ENCODE peak calls at places on chromosome X, in eight cellular contexts. E, O, T, M, S, G, V and D are unnamed samples.
A peak's percentile ranks its signal among the peaks of the same experiment; 100 is the strongest.

GRCh38 chrX:13093489-13094140 is 49.2 kb upstream of the FAM9C start:
- DNase-seq in E (no peak), O (no peak), T (no peak), V (no peak), G (no peak), M (no peak), S (peak; percentile 25), D (no peak)

GRCh38 chrX:11427082-11428033 is 134.1 kb downstream of the AMELX start:
- DNase-seq in E (no peak), S (no peak), M (peak; percentile 74), G (no peak), V (peak; percentile 77), O (peak; percentile 55), T (peak; percentile 69), D (no peak)

GRCh38 chrX:130552444-130553073 is 150.8 kb downstream of the RBMX2 start:
- DNase-seq in T (no peak), V (no peak), E (no peak), M (no peak), O (no peak), G (no peak), S (no peak), D (no peak)

GRCh38 chrX:50067435-50068292 is 133.1 kb downstream of the AKAP4 start:
- DNase-seq in E (peak; percentile 39), M (no peak), S (no peak), V (no peak), G (peak; percentile 47), T (no peak), O (peak; percentile 80), D (peak; percentile 18)

GRCh38 chrX:121642415-121642814 is 595.0 kb downstream of the GLUD2 start:
- DNase-seq in E (peak; percentile 47), O (no peak), V (no peak), M (no peak), T (no peak), S (no peak), G (no peak), D (peak; percentile 29)

GRCh38 chrX:48667504-48667903 is 16.1 kb upstream of the WAS start:
- DNase-seq in V (no peak), T (no peak), O (no peak), M (no peak), G (no peak), E (no peak), S (no peak), D (no peak)

GRCh38 chrX:17242470-17242869 is 132.5 kb upstream of the NHS start:
- DNase-seq in O (peak; percentile 62), S (peak; percentile 0), E (peak; percentile 54), G (peak; percentile 55), T (peak; percentile 68), V (peak; percentile 59), M (no peak), D (peak; percentile 69)

GRCh38 chrX:34873500-34874225 is 68.9 kb upstream of the FAM47B start:
- DNase-seq in S (no peak), V (no peak), E (peak; percentile 20), G (peak; percentile 36), O (peak; percentile 28), M (no peak), T (no peak), D (no peak)

GRCh38 chrX:1555370-1555769 is 18.4 kb upstream of the P2RY8 start:
- DNase-seq in E (no peak), V (no peak), M (peak; percentile 6), O (no peak), G (no peak), S (no peak), T (peak; percentile 50), D (no peak)

GRCh38 chrX:19579485-19579884 is 64.2 kb upstream of the MAP3K15 start:
- DNase-seq in G (peak; percentile 75), S (no peak), E (peak; percentile 13), T (no peak), O (no peak), M (no peak), V (no peak), D (peak; percentile 48)

DNA sequence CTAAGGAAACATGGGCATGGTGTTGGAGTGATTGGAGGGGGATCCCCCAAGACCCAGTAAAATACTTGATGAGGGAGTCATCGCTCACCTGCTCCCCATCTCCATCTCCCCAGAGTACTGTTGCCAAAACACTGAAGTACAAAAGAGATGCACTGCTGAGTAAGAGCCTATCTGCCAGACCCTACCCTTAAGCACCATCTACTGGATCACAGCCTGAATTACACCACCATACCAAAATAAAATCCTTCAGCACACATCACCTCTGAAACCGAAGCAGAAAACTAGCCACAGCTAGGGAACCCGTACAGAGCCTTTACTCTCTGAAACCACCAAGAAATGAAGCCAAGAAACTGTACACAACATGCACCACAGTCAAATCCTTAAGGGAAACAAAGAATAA is 466.3 kb upstream of the ACTRT1 start:
- DNase-seq in O (peak; percentile 29), S (no peak), V (no peak), M (no peak), T (no peak), G (peak; percentile 1), E (peak; percentile 5), D (no peak)
- TF ChIP-seq CTCF in O (peak; percentile 50), S (no peak), V (no peak), M (no peak), T (no peak), G (peak; percentile 28), E (peak; percentile 23), D (no peak)

DNA sequence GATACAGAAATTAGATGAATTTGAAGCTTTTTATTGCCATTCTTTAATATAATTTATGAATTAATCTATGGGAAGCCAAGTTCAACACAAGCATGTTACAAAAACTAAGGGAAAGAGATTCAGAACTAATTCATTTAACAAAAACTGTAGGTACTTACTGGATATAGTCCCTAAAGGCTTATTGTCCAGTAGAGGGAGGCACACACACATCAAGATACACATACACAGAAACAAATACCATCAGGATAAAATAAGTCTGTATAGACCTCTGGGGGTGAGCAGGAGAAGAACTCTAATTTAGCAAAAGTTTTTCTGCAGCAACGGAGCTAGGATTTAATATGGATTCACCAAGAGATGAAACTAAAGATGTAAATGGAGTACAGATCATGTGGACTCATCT is 83.0 kb upstream of the IL13RA1 start:
- DNase-seq in V (no peak), S (no peak), O (no peak), M (no peak), G (peak; percentile 68), E (peak; percentile 51), T (no peak), D (peak; percentile 26)
- TF ChIP-seq CTCF in V (peak; percentile 25), S (no peak), O (peak; percentile 33), M (peak; percentile 47), G (peak; percentile 63), E (peak; percentile 43), T (no peak), D (no peak)

DNA sequence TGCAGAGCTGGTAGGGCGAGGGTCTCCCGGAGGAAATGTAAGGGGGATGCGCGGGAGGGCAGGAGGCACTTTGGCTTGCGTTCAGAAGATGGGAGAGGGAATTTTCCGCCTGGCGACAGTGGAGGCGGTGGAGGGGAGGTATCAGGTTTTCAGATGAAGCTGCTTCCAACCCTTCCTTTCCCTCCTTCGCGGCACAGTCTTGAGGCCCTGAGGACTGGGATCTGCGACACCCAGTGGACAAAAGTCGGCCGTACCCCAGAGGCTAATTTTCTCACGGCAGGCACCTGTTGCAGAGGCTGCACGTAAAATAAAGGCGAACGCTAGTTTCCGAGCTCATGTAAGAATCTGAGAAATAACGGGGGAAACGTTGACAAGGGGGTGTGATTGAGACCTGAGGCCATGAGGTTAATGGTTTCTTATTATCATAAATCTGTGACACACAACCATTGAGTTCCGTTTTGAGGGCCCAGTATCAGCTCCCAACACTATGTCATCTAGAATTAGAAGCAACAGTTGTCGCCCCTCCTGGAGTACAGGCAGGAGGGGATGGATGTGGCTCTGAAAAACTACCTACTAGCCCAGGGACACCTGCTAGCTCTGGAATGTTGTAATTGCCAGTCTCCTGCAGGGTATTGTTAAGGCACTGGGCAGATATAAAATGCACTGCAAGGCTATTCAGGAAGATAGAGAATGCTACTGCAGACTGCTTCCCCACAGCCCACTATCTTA is 1.1 kb downstream of the ZCCHC18 start:
- DNase-seq in V (peak; percentile 69), S (peak; percentile 53), M (peak; percentile 64), O (peak; percentile 80), E (peak; percentile 49), G (peak; percentile 53), T (peak; percentile 75), D (peak; percentile 37)
- TF ChIP-seq CTCF in V (peak; percentile 52), S (peak; percentile 37), M (peak; percentile 43), O (peak; percentile 54), E (peak; percentile 57), G (peak; percentile 47), T (peak; percentile 42), D (peak; percentile 54)

GRCh38 chrX:42678133-42678532 is 99.8 kb downstream of the PPP1R2C start:
- DNase-seq in S (no peak), G (no peak), T (no peak), M (no peak), V (no peak), E (no peak), O (no peak), D (peak; percentile 7)

GRCh38 chrX:42686296-42686695 is 91.7 kb downstream of the PPP1R2C start:
- DNase-seq in M (no peak), V (no peak), S (no peak), O (no peak), E (no peak), G (no peak), T (no peak), D (no peak)

GRCh38 chrX:42684062-42684461 is 93.9 kb downstream of the PPP1R2C start:
- DNase-seq in E (no peak), M (no peak), G (no peak), V (no peak), O (no peak), S (no peak), T (no peak), D (no peak)

GRCh38 chrX:42680651-42681050 is 97.3 kb downstream of the PPP1R2C start:
- DNase-seq in T (no peak), S (no peak), V (no peak), M (no peak), G (no peak), O (peak; percentile 57), E (peak; percentile 30), D (no peak)
- TF ChIP-seq CTCF in T (no peak), S (no peak), V (no peak), M (no peak), G (no peak), O (no peak), E (no peak), D (no peak)

GRCh38 chrX:15838017-15838416 is 16.6 kb downstream of the AP1S2 start:
- DNase-seq in E (no peak), V (no peak), M (no peak), G (no peak), O (peak; percentile 39), T (no peak), S (no peak), D (no peak)
- TF ChIP-seq CTCF in E (peak; percentile 37), V (no peak), M (no peak), G (no peak), O (peak; percentile 42), T (no peak), S (no peak), D (no peak)

DNA sequence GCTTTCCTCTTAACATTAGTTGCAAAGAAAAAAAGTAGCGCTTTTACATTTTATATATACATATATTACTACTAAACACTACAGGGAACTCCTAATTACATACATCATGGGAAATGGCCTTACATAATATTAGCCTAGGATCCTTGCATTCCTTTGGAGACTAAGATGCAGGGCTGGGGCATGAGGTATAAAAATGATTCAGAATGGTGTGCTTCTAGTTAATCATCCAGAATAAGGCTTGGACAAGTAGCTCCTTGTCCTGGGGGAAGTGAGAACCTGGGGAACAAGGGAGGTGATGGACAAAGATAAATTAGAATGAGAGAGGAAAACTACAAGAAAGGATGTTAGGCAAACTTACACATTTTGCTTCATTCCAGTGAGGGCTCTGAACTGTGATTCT is 3.0 kb upstream of the GUCY2F start:
- DNase-seq in O (no peak), S (no peak), G (no peak), E (no peak), T (no peak), M (no peak), V (no peak), D (no peak)
- TF ChIP-seq CTCF in O (no peak), S (no peak), G (no peak), E (no peak), T (no peak), M (no peak), V (no peak), D (no peak)